ENCODE peak calls at places on chromosomes 13 and 19, in eight cellular contexts. One of them, this sample, is unnamed.

GRCh38 chr19:10353793-10354391 is 14.5 kb upstream of the ICAM3 start:
- DNase-seq in suprapubic skin: no peak
- DNase-seq in BJ: no peak
- DNase-seq in CD8-positive, alpha-beta memory T cell: peak
- DNase-seq in activated CD8-positive, alpha-beta T cell treated with anti-CD3 and anti-CD28 coated beads, Interleukin-2, amount 10 ng/mL, durations not matched to agents 7 days and 5 days: peak
- DNase-seq in body of pancreas: peak
- DNase-seq in AG20443: peak
- DNase-seq in nucleus accumbens: no peak
- DNase-seq in this sample: peak

GRCh38 chr19:42284066-42284501 is 15.0 kb downstream of the CIC start:
- DNase-seq in suprapubic skin: peak
- DNase-seq in BJ: no peak
- DNase-seq in CD8-positive, alpha-beta memory T cell: peak
- DNase-seq in activated CD8-positive, alpha-beta T cell treated with anti-CD3 and anti-CD28 coated beads, Interleukin-2, amount 10 ng/mL, durations not matched to agents 7 days and 5 days: peak
- DNase-seq in body of pancreas: peak
- DNase-seq in AG20443: peak
- DNase-seq in nucleus accumbens: peak
- DNase-seq in this sample: peak

GRCh38 chr13:65260938-65261880 is 1968.9 kb downstream of the PCDH9 start:
- DNase-seq in suprapubic skin: no peak
- DNase-seq in BJ: no peak
- DNase-seq in CD8-positive, alpha-beta memory T cell: no peak
- DNase-seq in activated CD8-positive, alpha-beta T cell treated with anti-CD3 and anti-CD28 coated beads, Interleukin-2, amount 10 ng/mL, durations not matched to agents 7 days and 5 days: no peak
- DNase-seq in body of pancreas: no peak
- DNase-seq in AG20443: no peak
- DNase-seq in nucleus accumbens: no peak
- DNase-seq in this sample: no peak

GRCh38 chr19:50418186-50419021 is at the start of gene SPIB:
- DNase-seq in suprapubic skin: no peak
- DNase-seq in BJ: no peak
- DNase-seq in CD8-positive, alpha-beta memory T cell: no peak
- DNase-seq in activated CD8-positive, alpha-beta T cell treated with anti-CD3 and anti-CD28 coated beads, Interleukin-2, amount 10 ng/mL, durations not matched to agents 7 days and 5 days: no peak
- DNase-seq in body of pancreas: no peak
- DNase-seq in AG20443: no peak
- DNase-seq in nucleus accumbens: no peak
- DNase-seq in this sample: no peak

GRCh38 chr19:13876834-13877233 is at the start of gene NANOS3:
- DNase-seq in suprapubic skin: no peak
- DNase-seq in BJ: no peak
- DNase-seq in CD8-positive, alpha-beta memory T cell: no peak
- DNase-seq in activated CD8-positive, alpha-beta T cell treated with anti-CD3 and anti-CD28 coated beads, Interleukin-2, amount 10 ng/mL, durations not matched to agents 7 days and 5 days: no peak
- DNase-seq in body of pancreas: no peak
- DNase-seq in AG20443: no peak
- DNase-seq in nucleus accumbens: no peak
- DNase-seq in this sample: no peak

GRCh38 chr13:97502192-97502591 is 68.2 kb downstream of the RAP2A start:
- DNase-seq in suprapubic skin: no peak
- DNase-seq in BJ: no peak
- DNase-seq in CD8-positive, alpha-beta memory T cell: no peak
- DNase-seq in activated CD8-positive, alpha-beta T cell treated with anti-CD3 and anti-CD28 coated beads, Interleukin-2, amount 10 ng/mL, durations not matched to agents 7 days and 5 days: no peak
- DNase-seq in body of pancreas: peak
- DNase-seq in AG20443: no peak
- DNase-seq in nucleus accumbens: no peak
- DNase-seq in this sample: no peak

GRCh38 chr19:3245050-3245449 is 20.6 kb downstream of the CELF5 start:
- DNase-seq in suprapubic skin: no peak
- DNase-seq in BJ: no peak
- DNase-seq in CD8-positive, alpha-beta memory T cell: no peak
- DNase-seq in activated CD8-positive, alpha-beta T cell treated with anti-CD3 and anti-CD28 coated beads, Interleukin-2, amount 10 ng/mL, durations not matched to agents 7 days and 5 days: no peak
- DNase-seq in body of pancreas: no peak
- DNase-seq in AG20443: no peak
- DNase-seq in nucleus accumbens: no peak
- DNase-seq in this sample: no peak

GRCh38 chr13:21689097-21689496 is 18.2 kb downstream of the FGF9 start:
- DNase-seq in suprapubic skin: no peak
- DNase-seq in BJ: no peak
- DNase-seq in CD8-positive, alpha-beta memory T cell: no peak
- DNase-seq in activated CD8-positive, alpha-beta T cell treated with anti-CD3 and anti-CD28 coated beads, Interleukin-2, amount 10 ng/mL, durations not matched to agents 7 days and 5 days: no peak
- DNase-seq in body of pancreas: no peak
- DNase-seq in AG20443: no peak
- DNase-seq in nucleus accumbens: no peak
- DNase-seq in this sample: no peak